ENCODE peak calls at places on chromosomes 2 and 18, in seven cellular contexts. One of them, this sample, is unnamed.
A peak's percentile ranks its signal among the peaks of the same experiment; 100 is the strongest.

GRCh38 chr2:205495819-205496218 is 186.5 kb upstream of the NRP2 start:
- DNase-seq in Peyer's patch: no peak
- DNase-seq in ovary: no peak
- DNase-seq in right lobe of liver: no peak
- DNase-seq in tibial nerve: no peak
- DNase-seq in HCT116: no peak
- DNase-seq in heart left ventricle: no peak
- DNase-seq in this sample: no peak

GRCh38 chr2:48398285-48399135 is 131.4 kb upstream of the STON1 start:
- DNase-seq in heart left ventricle: no peak
- DNase-seq in tibial nerve: no peak
- DNase-seq in Peyer's patch: no peak
- DNase-seq in ovary: no peak
- DNase-seq in HCT116: no peak
- DNase-seq in right lobe of liver: no peak
- DNase-seq in this sample: no peak

GRCh38 chr2:238523158-238524110 is 96.7 kb downstream of the ASB1 start:
- DNase-seq in tibial nerve: peak; percentile 59
- DNase-seq in ovary: peak; percentile 85
- DNase-seq in HCT116: no peak
- DNase-seq in Peyer's patch: no peak
- DNase-seq in right lobe of liver: no peak
- DNase-seq in heart left ventricle: no peak
- DNase-seq in this sample: no peak

GRCh38 chr2:55898641-55899040 is 24.9 kb downstream of the EFEMP1 start:
- DNase-seq in HCT116: no peak
- DNase-seq in tibial nerve: no peak
- DNase-seq in right lobe of liver: no peak
- DNase-seq in ovary: no peak
- DNase-seq in heart left ventricle: no peak
- DNase-seq in Peyer's patch: no peak
- DNase-seq in this sample: no peak

GRCh38 chr2:65435625-65436168 is 3.3 kb upstream of the SPRED2 start:
- DNase-seq in HCT116: peak; percentile 66
- DNase-seq in Peyer's patch: peak; percentile 47
- DNase-seq in heart left ventricle: peak; percentile 91
- DNase-seq in ovary: peak; percentile 88
- DNase-seq in tibial nerve: peak; percentile 73
- DNase-seq in right lobe of liver: peak; percentile 89
- DNase-seq in this sample: peak; percentile 90

GRCh38 chr2:142536964-142537363 is 340.5 kb upstream of the KYNU start:
- DNase-seq in tibial nerve: no peak
- DNase-seq in ovary: no peak
- DNase-seq in heart left ventricle: no peak
- DNase-seq in Peyer's patch: no peak
- DNase-seq in HCT116: no peak
- DNase-seq in right lobe of liver: no peak
- DNase-seq in this sample: no peak

GRCh38 chr18:59695551-59695950 is 1.7 kb downstream of the CCBE1 start:
- DNase-seq in heart left ventricle: no peak
- DNase-seq in ovary: no peak
- DNase-seq in right lobe of liver: no peak
- DNase-seq in tibial nerve: no peak
- DNase-seq in HCT116: no peak
- DNase-seq in Peyer's patch: no peak
- DNase-seq in this sample: no peak

GRCh38 chr2:168708099-168708498 is 94.3 kb upstream of the NOSTRIN start:
- DNase-seq in heart left ventricle: no peak
- DNase-seq in tibial nerve: no peak
- DNase-seq in HCT116: no peak
- DNase-seq in Peyer's patch: no peak
- DNase-seq in right lobe of liver: no peak
- DNase-seq in ovary: no peak
- DNase-seq in this sample: no peak

GRCh38 chr2:168766600-168766999 is 35.8 kb upstream of the NOSTRIN start:
- DNase-seq in Peyer's patch: no peak
- DNase-seq in right lobe of liver: no peak
- DNase-seq in tibial nerve: no peak
- DNase-seq in heart left ventricle: no peak
- DNase-seq in HCT116: no peak
- DNase-seq in ovary: no peak
- DNase-seq in this sample: no peak

GRCh38 chr18:2302628-2303516 is 268.4 kb downstream of the METTL4 start:
- DNase-seq in ovary: no peak
- DNase-seq in heart left ventricle: no peak
- DNase-seq in HCT116: peak; percentile 68
- DNase-seq in Peyer's patch: no peak
- DNase-seq in tibial nerve: no peak
- DNase-seq in right lobe of liver: no peak
- DNase-seq in this sample: peak; percentile 40

GRCh38 chr18:12408247-12408869 is 629 bp downstream of the PRELID3A start:
- DNase-seq in ovary: no peak
- DNase-seq in Peyer's patch: no peak
- DNase-seq in HCT116: no peak
- DNase-seq in tibial nerve: no peak
- DNase-seq in heart left ventricle: peak; percentile 29
- DNase-seq in right lobe of liver: no peak
- DNase-seq in this sample: no peak

GRCh38 chr2:241968417-241968816 is 98.9 kb downstream of the RTP5 start:
- DNase-seq in heart left ventricle: no peak
- DNase-seq in tibial nerve: no peak
- DNase-seq in Peyer's patch: no peak
- DNase-seq in right lobe of liver: peak; percentile 24
- DNase-seq in ovary: no peak
- DNase-seq in HCT116: no peak
- DNase-seq in this sample: no peak

GRCh38 chr18:63111549-63112402 is 207.8 kb downstream of the BCL2 start:
- DNase-seq in HCT116: no peak
- DNase-seq in ovary: no peak
- DNase-seq in Peyer's patch: no peak
- DNase-seq in tibial nerve: no peak
- DNase-seq in right lobe of liver: no peak
- DNase-seq in heart left ventricle: no peak
- DNase-seq in this sample: no peak

GRCh38 chr18:13610517-13610916 is 115.8 kb downstream of the FAM210A start:
- DNase-seq in HCT116: no peak
- DNase-seq in Peyer's patch: no peak
- DNase-seq in right lobe of liver: no peak
- DNase-seq in ovary: no peak
- DNase-seq in tibial nerve: no peak
- DNase-seq in heart left ventricle: no peak
- DNase-seq in this sample: no peak

GRCh38 chr2:28633739-28634138 is 117.9 kb upstream of the PPP1CB start:
- DNase-seq in tibial nerve: no peak
- DNase-seq in heart left ventricle: no peak
- DNase-seq in Peyer's patch: no peak
- DNase-seq in ovary: peak; percentile 43
- DNase-seq in right lobe of liver: peak; percentile 19
- DNase-seq in HCT116: no peak
- DNase-seq in this sample: peak; percentile 60

GRCh38 chr2:70442301-70443077 is 111.1 kb downstream of the TGFA start:
- DNase-seq in Peyer's patch: no peak
- DNase-seq in HCT116: no peak
- DNase-seq in right lobe of liver: no peak
- DNase-seq in ovary: no peak
- DNase-seq in tibial nerve: no peak
- DNase-seq in heart left ventricle: no peak
- DNase-seq in this sample: peak; percentile 69

GRCh38 chr2:190158798-190159434 is 96.4 kb upstream of the MSTN start:
- DNase-seq in tibial nerve: no peak
- DNase-seq in right lobe of liver: no peak
- DNase-seq in ovary: no peak
- DNase-seq in Peyer's patch: no peak
- DNase-seq in HCT116: no peak
- DNase-seq in heart left ventricle: no peak
- DNase-seq in this sample: no peak

GRCh38 chr2:238039985-238040384 is 20.8 kb upstream of the SCLY start:
- DNase-seq in tibial nerve: no peak
- DNase-seq in ovary: no peak
- DNase-seq in heart left ventricle: no peak
- DNase-seq in Peyer's patch: no peak
- DNase-seq in right lobe of liver: no peak
- DNase-seq in HCT116: no peak
- DNase-seq in this sample: no peak

GRCh38 chr2:99605036-99605435 is 115.2 kb upstream of the REV1 start:
- DNase-seq in right lobe of liver: no peak
- DNase-seq in HCT116: no peak
- DNase-seq in heart left ventricle: no peak
- DNase-seq in Peyer's patch: no peak
- DNase-seq in tibial nerve: no peak
- DNase-seq in ovary: no peak
- DNase-seq in this sample: no peak

GRCh38 chr2:24972315-24972958 is 682 bp upstream of the DNAJC27 start:
- DNase-seq in HCT116: peak; percentile 12
- DNase-seq in heart left ventricle: peak; percentile 42
- DNase-seq in tibial nerve: no peak
- DNase-seq in Peyer's patch: peak; percentile 37
- DNase-seq in right lobe of liver: peak; percentile 59
- DNase-seq in ovary: peak; percentile 42
- DNase-seq in this sample: no peak

DNA sequence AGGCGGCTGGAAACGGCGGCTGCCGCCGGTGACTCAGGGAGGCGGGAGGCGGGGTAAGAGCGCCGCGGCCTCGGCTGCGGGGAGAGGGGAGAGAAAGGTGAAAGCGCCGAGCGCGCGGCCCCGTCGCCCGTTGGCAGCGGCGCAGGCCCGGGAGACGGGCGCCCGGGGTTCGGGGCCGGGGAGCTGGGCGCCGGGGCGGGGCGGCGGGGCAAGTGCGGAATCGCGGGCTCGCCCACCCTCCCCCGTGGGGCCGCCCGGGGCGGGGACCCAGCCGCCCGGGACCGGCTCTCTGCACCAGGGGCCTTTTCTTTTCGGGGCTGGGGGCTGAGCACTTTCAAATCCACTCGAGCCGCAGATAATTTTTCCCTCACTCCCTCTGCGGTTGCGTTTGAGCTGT is 219 bp downstream of the KDM3A start:
- DNase-seq in Peyer's patch: no peak
- DNase-seq in HCT116: no peak
- DNase-seq in right lobe of liver: no peak
- DNase-seq in heart left ventricle: no peak
- DNase-seq in tibial nerve: no peak
- DNase-seq in ovary: no peak
- DNase-seq in this sample: no peak
- TF ChIP-seq POLR2A in Peyer's patch: peak; percentile 93
- TF ChIP-seq POLR2A in HCT116: no peak
- TF ChIP-seq POLR2A in right lobe of liver: peak; percentile 96
- TF ChIP-seq POLR2A in heart left ventricle: no peak
- TF ChIP-seq POLR2A in tibial nerve: peak; percentile 96
- TF ChIP-seq POLR2A in ovary: no peak
- TF ChIP-seq POLR2A in this sample: peak; percentile 75

DNA sequence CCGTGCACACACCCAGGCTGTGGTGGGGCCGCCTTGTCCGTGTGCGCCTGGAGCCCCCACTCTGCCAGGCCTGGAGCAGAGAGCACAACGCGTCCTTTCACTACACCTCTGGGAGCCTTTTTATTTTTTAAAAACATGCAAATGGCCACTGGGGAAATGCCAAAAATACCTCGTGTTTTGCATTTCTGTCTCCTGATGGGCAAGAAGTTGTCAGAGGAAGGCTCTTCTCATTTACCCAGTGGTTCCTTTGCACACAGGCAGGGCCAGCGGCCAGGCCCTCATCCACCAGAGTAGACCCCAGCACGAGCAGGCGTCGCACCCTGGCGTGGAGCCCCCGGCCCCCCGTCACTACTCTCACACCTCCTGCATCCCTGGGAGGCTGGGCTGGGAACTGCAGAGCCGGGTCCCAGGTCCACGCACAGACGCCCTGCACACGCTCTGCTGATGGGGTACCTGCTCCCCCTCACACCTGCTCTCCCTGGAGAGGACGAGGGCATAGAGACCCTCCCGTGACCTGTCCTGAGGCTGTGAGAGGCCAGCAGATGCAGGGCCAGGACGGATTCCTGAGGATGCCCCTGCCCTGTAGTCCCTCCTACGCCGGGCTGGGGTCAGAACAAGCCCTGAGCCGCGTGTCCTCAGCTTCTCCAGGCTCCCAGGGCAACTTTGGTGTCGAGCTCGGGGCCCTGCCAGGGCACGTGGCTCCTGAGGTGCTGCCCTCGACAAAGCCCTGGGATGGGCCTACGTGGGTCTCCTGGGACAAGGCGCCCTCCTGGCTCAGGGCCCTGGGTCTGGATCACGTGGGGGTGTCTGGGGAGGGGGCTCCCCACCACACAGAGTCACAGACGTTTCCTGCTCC is 64.9 kb downstream of the NFATC1 start:
- DNase-seq in tibial nerve: no peak
- DNase-seq in ovary: no peak
- DNase-seq in HCT116: no peak
- DNase-seq in right lobe of liver: no peak
- DNase-seq in Peyer's patch: peak; percentile 73
- DNase-seq in heart left ventricle: no peak
- DNase-seq in this sample: no peak
- TF ChIP-seq POLR2A in tibial nerve: no peak
- TF ChIP-seq POLR2A in ovary: no peak
- TF ChIP-seq POLR2A in HCT116: no peak
- TF ChIP-seq POLR2A in right lobe of liver: no peak
- TF ChIP-seq POLR2A in Peyer's patch: no peak
- TF ChIP-seq POLR2A in heart left ventricle: no peak
- TF ChIP-seq POLR2A in this sample: no peak

GRCh38 chr2:74655579-74655978 is 1.5 kb downstream of the SEMA4F start:
- DNase-seq in tibial nerve: no peak
- DNase-seq in HCT116: no peak
- DNase-seq in right lobe of liver: no peak
- DNase-seq in Peyer's patch: no peak
- DNase-seq in heart left ventricle: no peak
- DNase-seq in ovary: no peak
- DNase-seq in this sample: no peak

GRCh38 chr2:74653589-74653984 is 460 bp upstream of the SEMA4F start:
- DNase-seq in tibial nerve: no peak
- DNase-seq in heart left ventricle: no peak
- DNase-seq in right lobe of liver: no peak
- DNase-seq in HCT116: no peak
- DNase-seq in Peyer's patch: no peak
- DNase-seq in ovary: no peak
- DNase-seq in this sample: no peak

GRCh38 chr2:74659462-74659861 is 5.4 kb downstream of the SEMA4F start:
- DNase-seq in ovary: no peak
- DNase-seq in Peyer's patch: no peak
- DNase-seq in tibial nerve: no peak
- DNase-seq in HCT116: no peak
- DNase-seq in heart left ventricle: no peak
- DNase-seq in right lobe of liver: no peak
- DNase-seq in this sample: no peak

GRCh38 chr2:74658516-74658915 is 4.5 kb downstream of the SEMA4F start:
- DNase-seq in ovary: no peak
- DNase-seq in HCT116: no peak
- DNase-seq in Peyer's patch: no peak
- DNase-seq in heart left ventricle: no peak
- DNase-seq in tibial nerve: no peak
- DNase-seq in right lobe of liver: no peak
- DNase-seq in this sample: no peak

GRCh38 chr2:74653985-74654882 is at the start of gene SEMA4F:
- DNase-seq in tibial nerve: peak; percentile 89
- DNase-seq in right lobe of liver: peak; percentile 98
- DNase-seq in ovary: peak; percentile 97
- DNase-seq in Peyer's patch: peak; percentile 96
- DNase-seq in HCT116: peak; percentile 95
- DNase-seq in heart left ventricle: peak; percentile 95
- DNase-seq in this sample: peak; percentile 98
- TF ChIP-seq POLR2A in tibial nerve: peak; percentile 79
- TF ChIP-seq POLR2A in right lobe of liver: peak; percentile 40
- TF ChIP-seq POLR2A in ovary: no peak
- TF ChIP-seq POLR2A in Peyer's patch: no peak
- TF ChIP-seq POLR2A in HCT116: peak; percentile 58
- TF ChIP-seq POLR2A in heart left ventricle: peak; percentile 92
- TF ChIP-seq POLR2A in this sample: peak; percentile 51

GRCh38 chr2:158457826-158458616 is 1.3 kb downstream of the PKP4 start:
- DNase-seq in Peyer's patch: peak; percentile 56
- DNase-seq in tibial nerve: peak; percentile 32
- DNase-seq in HCT116: no peak
- DNase-seq in heart left ventricle: peak; percentile 71
- DNase-seq in ovary: peak; percentile 40
- DNase-seq in right lobe of liver: peak; percentile 95
- DNase-seq in this sample: peak; percentile 68
- TF ChIP-seq POLR2A in Peyer's patch: peak; percentile 87
- TF ChIP-seq POLR2A in tibial nerve: no peak
- TF ChIP-seq POLR2A in HCT116: no peak
- TF ChIP-seq POLR2A in heart left ventricle: peak; percentile 52
- TF ChIP-seq POLR2A in ovary: peak; percentile 37
- TF ChIP-seq POLR2A in right lobe of liver: peak; percentile 91
- TF ChIP-seq POLR2A in this sample: peak; percentile 12